ENCODE peak calls at places on chromosomes 11 and 22, in nine cellular contexts. L is stimulated activated CD8-positive, alpha-beta memory T cell treated with anti-CD3 and anti-CD28 coated beads, Interleukin-2, amount 100 ng/mL, for 48 hours; P is activated naive CD4-positive, alpha-beta T cell; H is mesendoderm; F is nucleus accumbens; Q is NCI-H1105 treated with DMSO at 0.1 percent for 48 hours; M is activated naive CD8-positive, alpha-beta T cell treated with anti-CD3 and anti-CD28 coated beads, Interleukin-2, amount 10 ng/mL, durations not matched to agents 7 days and 5 days; J is GM20000; W is CD4-positive, alpha-beta T cell. T is an unnamed sample.

GRCh38 chr22:36253523-36254490 is 874 bp downstream of the APOL1 start:
- DNase-seq in L (no peak), P (no peak), H (no peak), F (no peak), Q (peak), M (no peak), J (no peak), W (no peak), T (no peak)

GRCh38 chr22:49300241-49300640 is 527.4 kb downstream of the BRD1 start:
- DNase-seq in L (no peak), P (no peak), H (no peak), F (no peak), Q (no peak), M (no peak), J (no peak), W (peak), T (no peak)

GRCh38 chr22:44394246-44395115 is 81.7 kb upstream of the SHISAL1 start:
- DNase-seq in L (no peak), P (no peak), H (no peak), F (no peak), Q (no peak), M (peak), J (no peak), W (peak), T (no peak)

GRCh38 chr11:124538019-124538418 is 5.4 kb downstream of the OR8B12 start:
- DNase-seq in L (no peak), P (no peak), H (peak), F (no peak), Q (no peak), M (no peak), J (no peak), W (no peak), T (no peak)

GRCh38 chr11:17407575-17407974 is 19.1 kb upstream of the KCNJ11 start:
- DNase-seq in L (no peak), P (no peak), H (no peak), F (no peak), Q (no peak), M (no peak), J (no peak), W (no peak), T (no peak)

GRCh38 chr11:46555269-46556054 is 38.4 kb downstream of the AMBRA1 start:
- DNase-seq in L (no peak), P (no peak), H (no peak), F (no peak), Q (no peak), M (no peak), J (peak), W (no peak), T (no peak)

GRCh38 chr11:125262825-125263218 is 98.3 kb downstream of the PKNOX2 start:
- DNase-seq in L (no peak), P (no peak), H (peak), F (peak), Q (no peak), M (no peak), J (no peak), W (no peak), T (no peak)

GRCh38 chr22:47549741-47550340 is 787.4 kb downstream of the TBC1D22A start:
- DNase-seq in L (no peak), P (no peak), H (no peak), F (no peak), Q (no peak), M (no peak), J (no peak), W (no peak), T (no peak)

GRCh38 chr11:124961972-124962609 is 8.1 kb downstream of the CCDC15 start:
- DNase-seq in L (no peak), P (no peak), H (peak), F (no peak), Q (peak), M (no peak), J (peak), W (no peak), T (no peak)

GRCh38 chr11:14904745-14905103 is 12.7 kb upstream of the CYP2R1 start:
- DNase-seq in L (peak), P (peak), H (peak), F (peak), Q (no peak), M (peak), J (peak), W (peak), T (peak)

GRCh38 chr11:42819126-42819525 is 492.7 kb upstream of the API5 start:
- DNase-seq in L (no peak), P (no peak), H (no peak), F (no peak), Q (no peak), M (no peak), J (no peak), W (no peak), T (no peak)

GRCh38 chr22:50473088-50473487 is 1.7 kb downstream of the SBF1 start:
- DNase-seq in L (peak), P (peak), H (peak), F (no peak), Q (no peak), M (peak), J (no peak), W (no peak), T (peak)

GRCh38 chr11:71477637-71478011 is 24.6 kb downstream of the NADSYN1 start:
- DNase-seq in L (no peak), P (no peak), H (peak), F (no peak), Q (no peak), M (no peak), J (no peak), W (no peak), T (no peak)

GRCh38 chr22:39351689-39352214 is 2.0 kb downstream of the SYNGR1 start:
- DNase-seq in L (no peak), P (no peak), H (peak), F (no peak), Q (no peak), M (peak), J (no peak), W (no peak), T (no peak)

GRCh38 chr11:84581083-84581482 is 1046.1 kb downstream of the DLG2 start:
- DNase-seq in L (no peak), P (no peak), H (no peak), F (no peak), Q (no peak), M (no peak), J (no peak), W (no peak), T (no peak)

GRCh38 chr11:15801616-15802015 is 554.7 kb downstream of the SOX6 start:
- DNase-seq in L (no peak), P (no peak), H (no peak), F (no peak), Q (no peak), M (no peak), J (no peak), W (no peak), T (no peak)

GRCh38 chr11:74627381-74627780 is 35.0 kb downstream of the POLD3 start:
- DNase-seq in L (peak), P (no peak), H (no peak), F (no peak), Q (no peak), M (no peak), J (no peak), W (no peak), T (no peak)